ENCODE peak calls at places on chromosomes 13 and 19, in four cellular contexts. Q is HepG2, U is H1, W is K562. O is an unnamed sample.
A peak's percentile ranks its signal among the peaks of the same experiment; 100 is the strongest.

GRCh38 chr19:52941941-52942370 is 18.7 kb upstream of the ZNF888 start:
- DNase-seq in Q (no peak), U (no peak), W (peak; percentile 29), O (no peak)

GRCh38 chr13:23320926-23321533 is 112.5 kb downstream of the SACS start:
- DNase-seq in Q (no peak), U (no peak), W (no peak), O (no peak)

GRCh38 chr19:35777411-35777841 is 2.1 kb downstream of the ARHGAP33 start:
- DNase-seq in Q (peak; percentile 46), U (no peak), W (no peak), O (no peak)

GRCh38 chr13:51728972-51729371 is 75.0 kb downstream of the DHRS12 start:
- DNase-seq in Q (no peak), U (no peak), W (no peak), O (no peak)

GRCh38 chr13:85610024-85610423 is 189.2 kb downstream of the SLITRK6 start:
- DNase-seq in Q (no peak), U (no peak), W (no peak), O (no peak)

GRCh38 chr13:113937073-113937472 is 36.8 kb downstream of the C13orf46 start:
- DNase-seq in Q (no peak), U (no peak), W (no peak), O (no peak)

GRCh38 chr13:31739226-31739625 is at the start of gene RXFP2:
- DNase-seq in Q (no peak), U (no peak), W (no peak), O (no peak)

GRCh38 chr13:29936051-29936813 is 85.8 kb upstream of the UBL3 start:
- DNase-seq in Q (no peak), U (no peak), W (no peak), O (no peak)

GRCh38 chr19:9323557-9323918 is 441 bp upstream of the ZNF559 start:
- DNase-seq in Q (peak; percentile 81), U (no peak), W (peak; percentile 55), O (peak; percentile 57)

GRCh38 chr19:13966684-13967128 is 14.4 kb downstream of the DCAF15 start:
- DNase-seq in Q (no peak), U (no peak), W (no peak), O (no peak)

GRCh38 chr13:79070343-79070974 is 335.6 kb downstream of the RBM26 start:
- DNase-seq in Q (no peak), U (no peak), W (no peak), O (no peak)

GRCh38 chr19:32676186-32676894 is 692 bp downstream of the RGS9BP start:
- DNase-seq in Q (no peak), U (no peak), W (no peak), O (no peak)

GRCh38 chr19:35609881-35610353 is 2.6 kb upstream of the HAUS5 start:
- DNase-seq in Q (no peak), U (no peak), W (no peak), O (no peak)

GRCh38 chr13:19781526-19781925 is 1.2 kb downstream of the PSPC1 start:
- DNase-seq in Q (no peak), U (no peak), W (no peak), O (no peak)

GRCh38 chr13:100454876-100455275 is 133.7 kb downstream of the GGACT start:
- DNase-seq in Q (no peak), U (no peak), W (no peak), O (no peak)

GRCh38 chr13:75362026-75362425 is 119.9 kb downstream of the TBC1D4 start:
- DNase-seq in Q (no peak), U (no peak), W (no peak), O (no peak)

GRCh38 chr19:42420055-42420544 is 7.1 kb downstream of the LIPE start:
- DNase-seq in Q (peak; percentile 80), U (no peak), W (peak; percentile 90), O (no peak)
- TF ChIP-seq SIN3A in Q (no peak), U (no peak), W (no peak), O (no peak)

GRCh38 chr19:44749994-44750393 is 1.5 kb downstream of the BCL3 start:
- DNase-seq in Q (no peak), U (no peak), W (no peak), O (no peak)
- H3K4me1 ChIP-seq in Q (peaks cover 80% of the 10 kb centered on the region), U (peaks cover 7% of the 10 kb centered on the region), W (peaks cover 49% of the 10 kb centered on the region), O (peaks cover 47% of the 10 kb centered on the region)

GRCh38 chr19:46413262-46414031 is at the start of gene CCDC8:
- DNase-seq in Q (no peak), U (peak; percentile 86), W (peak; percentile 93), O (no peak)
- TF ChIP-seq SIN3A in Q (no peak), U (peak; percentile 64), W (peak; percentile 81), O (no peak)

GRCh38 chr13:21014139-21014665 is 47.2 kb downstream of the LATS2 start:
- DNase-seq in Q (no peak), U (no peak), W (no peak), O (no peak)
- H3K4me1 ChIP-seq in Q (peaks cover 83% of the 10 kb centered on the region), U (no peaks in the 10 kb centered on the region), W (no peaks in the 10 kb centered on the region), O (peaks cover 29% of the 10 kb centered on the region)

GRCh38 chr19:29542327-29542726 is 16.5 kb downstream of the VSTM2B start:
- DNase-seq in Q (no peak), U (no peak), W (no peak), O (no peak)
- TF ChIP-seq SIN3A in Q (no peak), U (no peak), W (no peak), O (no peak)

DNA sequence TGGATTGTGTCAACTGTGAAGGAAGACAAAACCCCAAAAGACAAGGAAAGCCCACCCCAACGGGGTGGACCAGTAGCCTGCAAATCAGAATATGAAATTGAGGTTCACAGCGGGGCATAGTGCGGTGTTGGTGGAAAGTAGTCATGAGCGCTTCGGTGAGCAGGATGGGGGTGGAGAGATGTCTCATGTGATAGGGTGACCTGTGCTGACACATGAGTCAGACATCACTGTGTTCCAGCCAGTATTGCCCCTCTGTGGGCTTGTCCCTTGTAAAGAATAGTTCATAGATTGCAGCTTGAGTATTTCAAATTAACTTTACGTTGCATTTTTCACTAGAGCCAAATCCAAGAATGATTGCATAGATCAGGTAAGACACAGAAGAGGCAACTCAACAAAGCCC is 7.3 kb downstream of the ZNF69 start:
- DNase-seq in Q (no peak), U (no peak), W (no peak), O (no peak)
- H3K4me1 ChIP-seq in Q (peaks cover 33% of the 10 kb centered on the region), U (no peaks in the 10 kb centered on the region), W (no peaks in the 10 kb centered on the region), O (no peaks in the 10 kb centered on the region)

GRCh38 chr13:95226932-95227718 is 74.1 kb downstream of the ABCC4 start:
- DNase-seq in Q (no peak), U (no peak), W (no peak), O (no peak)
- TF ChIP-seq SIN3A in Q (no peak), U (no peak), W (no peak), O (no peak)

GRCh38 chr13:44237276-44237767 is 136.3 kb upstream of the SERP2 start:
- DNase-seq in Q (no peak), U (no peak), W (no peak), O (no peak)

GRCh38 chr13:44241638-44242037 is 132.0 kb upstream of the SERP2 start:
- DNase-seq in Q (no peak), U (no peak), W (no peak), O (no peak)

GRCh38 chr13:44238011-44238421 is 135.6 kb upstream of the SERP2 start:
- DNase-seq in Q (no peak), U (no peak), W (no peak), O (no peak)

GRCh38 chr13:44243198-44243852 is 130.3 kb upstream of the SERP2 start:
- DNase-seq in Q (peak; percentile 54), U (peak; percentile 60), W (peak; percentile 64), O (no peak)

DNA sequence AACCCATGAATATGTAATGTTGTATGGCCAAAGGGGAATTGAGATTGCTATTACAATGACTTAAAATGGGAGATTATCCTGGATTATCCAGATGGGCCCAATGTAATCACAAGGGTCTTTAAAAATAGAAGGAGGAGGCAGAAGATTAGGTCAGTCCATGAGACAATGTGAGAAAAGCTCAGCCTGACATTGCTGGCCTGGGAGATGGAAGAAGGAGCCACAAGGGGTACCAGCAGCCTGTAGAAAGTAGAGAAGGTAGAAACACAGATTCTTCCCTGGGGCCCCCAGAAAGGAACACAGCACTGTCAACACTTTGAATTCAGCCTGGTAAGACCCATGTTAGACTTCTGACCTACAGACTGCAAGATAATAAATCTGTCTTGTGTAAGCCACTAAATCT is 133.0 kb upstream of the SERP2 start:
- DNase-seq in Q (no peak), U (no peak), W (no peak), O (no peak)
- H3K4me1 ChIP-seq in Q (no peaks in the 10 kb centered on the region), U (no peaks in the 10 kb centered on the region), W (no peaks in the 10 kb centered on the region), O (no peaks in the 10 kb centered on the region)

GRCh38 chr19:6010107-6010506 is 32.2 kb upstream of the RANBP3 start:
- DNase-seq in Q (no peak), U (no peak), W (no peak), O (no peak)

GRCh38 chr19:6014551-6015135 is 36.7 kb upstream of the RANBP3 start:
- DNase-seq in Q (no peak), U (no peak), W (no peak), O (no peak)

GRCh38 chr19:6011794-6012193 is 33.9 kb upstream of the RANBP3 start:
- DNase-seq in Q (no peak), U (no peak), W (no peak), O (no peak)

GRCh38 chr19:6011206-6011605 is 33.3 kb upstream of the RANBP3 start:
- DNase-seq in Q (no peak), U (no peak), W (no peak), O (no peak)

GRCh38 chr19:6012416-6013170 is 34.7 kb upstream of the RANBP3 start:
- DNase-seq in Q (no peak), U (no peak), W (no peak), O (no peak)
- TF ChIP-seq SIN3A in Q (no peak), U (no peak), W (no peak), O (no peak)